ENCODE peak calls at places on chromosomes 7 and 10, in five cellular contexts. S, Z, K, N and I are unnamed samples.

GRCh38 chr10:70323143-70323696 is 39.4 kb upstream of the NPFFR1 start:
- DNase-seq in S (peak; percentile 27), Z (peak; percentile 34), K (no peak), N (no peak), I (no peak)

GRCh38 chr7:437293-438280 is 82.1 kb downstream of the PDGFA start:
- DNase-seq in S (no peak), Z (no peak), K (no peak), N (no peak), I (no peak)

GRCh38 chr10:24722676-24723385 is 856 bp downstream of the ARHGAP21 start:
- DNase-seq in S (peak; percentile 72), Z (peak; percentile 82), K (peak; percentile 57), N (peak; percentile 68), I (no peak)

GRCh38 chr10:58399410-58399809 is 14.2 kb downstream of the TFAM start:
- DNase-seq in S (no peak), Z (no peak), K (no peak), N (no peak), I (no peak)

GRCh38 chr10:100100651-100101525 is 19.2 kb upstream of the CPN1 start:
- DNase-seq in S (no peak), Z (no peak), K (no peak), N (no peak), I (no peak)

GRCh38 chr10:116654816-116655215 is 34.1 kb downstream of the PNLIPRP2 start:
- DNase-seq in S (no peak), Z (no peak), K (no peak), N (no peak), I (no peak)

GRCh38 chr10:30594077-30594476 is 35.5 kb downstream of the LYZL2 start:
- DNase-seq in S (no peak), Z (no peak), K (no peak), N (no peak), I (no peak)

GRCh38 chr7:73423519-73424485 is 9.8 kb upstream of the FZD9 start:
- DNase-seq in S (no peak), Z (no peak), K (no peak), N (no peak), I (no peak)

GRCh38 chr7:141550694-141551079 is 523 bp upstream of the AGK start:
- DNase-seq in S (no peak), Z (no peak), K (peak; percentile 17), N (no peak), I (no peak)

GRCh38 chr7:16637279-16637795 is 8.2 kb downstream of the ANKMY2 start:
- DNase-seq in S (no peak), Z (no peak), K (no peak), N (no peak), I (no peak)

GRCh38 chr10:75932921-75933320 is 501.5 kb downstream of the LRMDA start:
- DNase-seq in S (no peak), Z (no peak), K (no peak), N (no peak), I (no peak)

GRCh38 chr7:1257221-1257620 is 24.5 kb downstream of the UNCX start:
- DNase-seq in S (no peak), Z (no peak), K (no peak), N (peak; percentile 7), I (no peak)

GRCh38 chr7:132216847-132217246 is 359.4 kb downstream of the PLXNA4 start:
- DNase-seq in S (peak; percentile 11), Z (peak; percentile 43), K (no peak), N (no peak), I (no peak)

GRCh38 chr10:113088194-113088593 is 138.1 kb downstream of the TCF7L2 start:
- DNase-seq in S (no peak), Z (peak; percentile 28), K (no peak), N (no peak), I (no peak)

GRCh38 chr7:86950944-86951343 is 108.5 kb downstream of the ELAPOR2 start:
- DNase-seq in S (no peak), Z (no peak), K (no peak), N (no peak), I (no peak)

GRCh38 chr7:100219271-100219737 is 445 bp upstream of the PVRIG start:
- DNase-seq in S (peak; percentile 51), Z (no peak), K (no peak), N (no peak), I (no peak)

GRCh38 chr7:100211342-100211780 is 8.4 kb upstream of the PVRIG start:
- DNase-seq in S (no peak), Z (no peak), K (no peak), N (no peak), I (no peak)

GRCh38 chr7:100212631-100213286 is 7.0 kb upstream of the PVRIG start:
- DNase-seq in S (no peak), Z (no peak), K (no peak), N (no peak), I (no peak)

GRCh38 chr7:100213672-100214071 is 6.1 kb upstream of the PVRIG start:
- DNase-seq in S (no peak), Z (no peak), K (no peak), N (no peak), I (no peak)

DNA sequence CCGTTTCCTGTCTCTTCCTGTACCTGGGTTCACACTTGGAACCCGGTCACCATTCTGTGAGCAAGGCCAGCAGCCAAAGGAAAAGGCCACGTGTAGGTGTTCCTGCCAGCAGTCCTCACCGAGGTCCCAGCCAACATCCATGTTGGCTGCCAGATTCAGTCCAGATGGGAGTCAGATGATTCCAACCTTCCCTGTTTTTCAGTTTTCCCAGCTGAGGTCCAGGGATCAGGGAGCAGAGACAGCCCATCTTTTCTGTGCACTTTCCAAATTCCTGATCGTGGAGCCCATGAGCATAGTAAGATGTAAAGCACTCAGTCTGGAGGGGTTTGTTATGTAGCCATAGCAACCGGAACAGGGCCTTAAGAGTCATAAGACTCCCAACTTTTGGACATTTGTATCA is 3.9 kb upstream of the PVRIG start:
- DNase-seq in S (peak; percentile 85), Z (no peak), K (peak; percentile 58), N (no peak), I (no peak)
- H3K27ac ChIP-seq in S (no peak overlapping the region), Z (no peak overlapping the region), K (no peak overlapping the region), N (peak overlapping the region; percentile 50), I (no peak overlapping the region)

DNA sequence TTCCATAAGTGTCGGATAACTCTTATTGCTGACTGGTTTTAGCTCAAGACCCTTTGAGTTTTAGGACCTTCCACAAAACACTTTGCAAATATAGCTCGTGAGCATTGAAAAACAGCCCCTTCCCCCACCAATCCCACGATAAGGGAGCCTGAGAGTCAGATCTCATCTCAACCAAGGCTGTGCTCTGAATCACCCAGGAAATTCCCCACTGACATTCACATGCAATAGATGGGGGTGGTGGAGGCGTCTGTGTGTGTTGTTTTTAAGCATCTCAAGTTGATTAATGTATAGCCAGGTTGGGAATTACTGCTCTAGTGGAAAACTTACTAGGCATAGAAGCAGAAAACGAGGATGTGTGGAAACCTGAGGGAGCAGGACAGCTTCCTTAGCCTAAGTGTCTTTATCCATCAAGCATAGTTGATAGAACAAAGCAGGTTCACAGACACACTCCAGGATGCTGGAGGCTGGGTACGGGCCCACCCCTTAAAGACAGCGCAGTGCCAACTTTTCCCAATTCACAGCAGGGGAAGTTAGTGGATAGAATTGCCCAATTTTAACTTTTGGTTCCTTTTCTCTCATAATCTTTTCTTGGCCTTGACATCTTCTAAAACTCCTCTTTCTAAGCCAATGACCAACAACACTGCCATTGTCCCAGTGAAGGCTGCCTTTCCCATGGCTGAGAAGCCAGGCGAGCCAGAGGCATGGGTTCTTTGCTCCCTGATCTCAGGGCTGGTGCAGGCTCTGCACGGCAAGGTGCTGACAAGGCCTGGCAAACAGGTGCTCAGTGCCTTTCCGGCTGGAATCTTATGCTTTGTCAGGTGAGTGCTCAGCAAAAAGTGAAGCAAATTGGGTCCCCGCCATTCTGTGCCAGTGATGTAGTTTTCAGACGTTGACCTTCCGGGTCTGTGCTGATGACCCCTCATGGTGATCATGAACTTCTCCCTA is 98.5 kb upstream of the INSIG1 start:
- DNase-seq in S (no peak), Z (no peak), K (no peak), N (no peak), I (no peak)
- TF ChIP-seq CTCF in S (no peak), Z (no peak), K (no peak), N (no peak), I (no peak)

DNA sequence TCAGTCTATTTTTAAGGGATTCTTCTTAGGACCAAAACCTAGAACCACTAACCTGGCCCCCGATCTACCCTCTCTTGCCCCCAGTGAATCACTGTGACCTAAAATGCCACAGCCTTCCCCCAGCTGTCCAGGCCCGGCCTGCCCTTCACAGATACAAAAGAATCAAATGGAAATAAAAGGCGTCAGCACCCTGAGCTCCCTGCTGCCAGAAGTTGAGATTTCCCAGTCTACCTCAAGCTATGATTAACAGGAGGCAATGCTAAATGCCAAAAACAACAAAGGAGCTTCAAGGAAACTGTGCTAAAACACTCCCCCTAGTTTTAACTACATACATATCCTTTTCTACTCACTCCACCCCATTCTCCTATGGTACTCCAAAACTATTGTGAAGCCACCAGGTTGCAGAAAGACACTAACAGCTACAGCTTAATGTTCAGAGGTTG is 67.8 kb downstream of the GSAP start:
- DNase-seq in S (peak; percentile 78), Z (no peak), K (peak; percentile 31), N (no peak), I (no peak)
- H3K27ac ChIP-seq in S (peak overlapping the region; percentile 77), Z (no peak overlapping the region), K (peak overlapping the region; percentile 62), N (peak overlapping the region; percentile 27), I (peak overlapping the region; percentile 33)

GRCh38 chr7:54546081-54546985 is 4.2 kb downstream of the VSTM2A start:
- DNase-seq in S (no peak), Z (no peak), K (no peak), N (no peak), I (no peak)
- TF ChIP-seq CTCF in S (no peak), Z (no peak), K (no peak), N (no peak), I (no peak)

GRCh38 chr10:31702954-31703353 is 225.7 kb downstream of the ARHGAP12 start:
- DNase-seq in S (no peak), Z (no peak), K (no peak), N (no peak), I (no peak)
- H3K27ac ChIP-seq in S (no peak overlapping the region), Z (no peak overlapping the region), K (no peak overlapping the region), N (no peak overlapping the region), I (no peak overlapping the region)